ENCODE peak calls at places on chromosomes 2 and 18, in nine cellular contexts. B is GM12878, M is neural progenitor cell, E is mammary epithelial cell, O is PC-9, Z is MM.1S, F is PC-3, K is GM23248, L is endothelial cell of umbilical vein. N is an unnamed sample. For H3K36me3, the result is how much of the 10 kb centered on the place peaks cover.

GRCh38 chr2:49029406-49029805 is 124.9 kb downstream of the FSHR start:
- DNase-seq in B (no peak), M (peak), E (no peak), O (no peak), Z (no peak), F (no peak), K (no peak), L (no peak), N (no peak)

GRCh38 chr18:2985628-2986027 is 27.3 kb downstream of the LPIN2 start:
- DNase-seq in B (no peak), M (no peak), E (peak), O (no peak), Z (peak), F (peak), K (peak), L (peak), N (peak)

GRCh38 chr2:136118819-136119716 is 1.1 kb upstream of the CXCR4 start:
- DNase-seq in B (no peak), M (peak), E (no peak), O (no peak), Z (peak), F (no peak), K (no peak), L (no peak), N (no peak)

GRCh38 chr2:72718906-72719305 is 106.9 kb downstream of the EXOC6B start:
- DNase-seq in B (no peak), M (no peak), E (no peak), O (no peak), Z (no peak), F (peak), K (no peak), L (peak), N (no peak)

GRCh38 chr2:2265747-2266259 is 65.3 kb downstream of the MYT1L start:
- DNase-seq in B (no peak), M (no peak), E (no peak), O (no peak), Z (no peak), F (no peak), K (no peak), L (no peak), N (no peak)

GRCh38 chr18:24027156-24027555 is 12.6 kb downstream of the TTC39C start:
- DNase-seq in B (no peak), M (no peak), E (peak), O (peak), Z (no peak), F (peak), K (peak), L (no peak), N (peak)

GRCh38 chr2:118860506-118860905 is 13.1 kb upstream of the EN1 start:
- DNase-seq in B (no peak), M (no peak), E (no peak), O (peak), Z (no peak), F (peak), K (no peak), L (no peak), N (no peak)

GRCh38 chr2:238970553-238971081 is 122.7 kb downstream of the TWIST2 start:
- DNase-seq in B (no peak), M (peak), E (peak), O (no peak), Z (peak), F (peak), K (peak), L (peak), N (peak)

GRCh38 chr2:133424876-133425275 is 143.4 kb downstream of the NCKAP5 start:
- DNase-seq in B (no peak), M (no peak), E (peak), O (no peak), Z (no peak), F (no peak), K (peak), L (no peak), N (peak)

DNA sequence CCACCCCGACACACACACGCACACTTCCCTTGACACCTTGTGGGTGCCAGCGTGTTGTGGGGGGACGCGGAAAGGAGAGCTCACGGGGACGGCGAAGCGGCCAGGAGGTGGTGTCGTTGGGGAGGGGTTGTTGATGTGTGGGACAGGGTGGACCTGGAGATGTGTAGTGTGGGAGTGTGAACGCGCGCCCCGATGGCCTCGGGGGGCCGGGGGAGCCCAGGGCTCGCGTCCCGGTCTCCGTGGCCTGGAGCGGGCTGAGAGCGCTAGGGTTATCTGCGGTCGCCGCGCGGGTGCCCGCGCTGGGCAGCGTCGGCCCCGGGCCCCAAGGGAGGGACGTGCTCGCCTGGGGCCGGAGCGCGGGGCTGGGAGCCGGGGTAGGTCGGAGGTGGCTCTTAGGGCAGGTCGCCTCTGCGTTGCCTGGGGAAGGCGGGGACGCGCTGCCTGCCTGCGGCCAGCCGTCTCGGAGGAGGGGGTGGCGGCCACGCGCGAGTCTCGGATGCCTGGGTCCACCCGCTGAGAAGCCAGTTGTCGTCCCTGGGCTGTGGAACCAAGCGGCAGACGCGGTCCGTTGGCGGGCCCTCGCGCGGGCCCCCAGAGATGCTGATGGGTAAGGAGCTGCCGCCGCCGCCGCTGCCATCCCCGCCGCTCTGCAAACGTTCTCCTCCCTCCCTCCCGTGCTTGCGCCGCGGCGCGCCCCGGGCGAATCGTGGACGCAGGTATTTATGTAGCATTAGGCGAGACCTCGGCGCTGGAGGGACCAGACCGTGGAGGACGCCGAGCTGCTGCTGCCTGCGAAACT is 1.6 kb downstream of the KLHL29 start:
- DNase-seq in B (no peak), M (peak), E (peak), O (no peak), Z (no peak), F (peak), K (peak), L (peak), N (peak)
- TF ChIP-seq EZH2 in B (no peak), M (peak), E (no peak), O (no peak), Z (no peak), F (no peak), K (no peak), L (peak), N (peak)

GRCh38 chr18:51751901-51752300 is 554.4 kb upstream of the MEX3C start:
- DNase-seq in B (no peak), M (no peak), E (peak), O (no peak), Z (no peak), F (no peak), K (peak), L (no peak), N (no peak)

GRCh38 chr18:51753365-51754057 is 556.0 kb upstream of the MEX3C start:
- DNase-seq in B (no peak), M (no peak), E (no peak), O (no peak), Z (no peak), F (no peak), K (no peak), L (no peak), N (no peak)

GRCh38 chr18:51762373-51762772 is 564.9 kb upstream of the MEX3C start:
- DNase-seq in B (no peak), M (no peak), E (no peak), O (no peak), Z (peak), F (no peak), K (no peak), L (no peak), N (no peak)

GRCh38 chr18:51757525-51757924 is 560.0 kb upstream of the MEX3C start:
- DNase-seq in B (no peak), M (no peak), E (no peak), O (no peak), Z (no peak), F (no peak), K (no peak), L (no peak), N (no peak)
- H3K36me3 ChIP-seq in B (under half), M (under half), E (under half), O (under half), Z (under half), F (under half), K (under half), L (under half), N (under half)

DNA sequence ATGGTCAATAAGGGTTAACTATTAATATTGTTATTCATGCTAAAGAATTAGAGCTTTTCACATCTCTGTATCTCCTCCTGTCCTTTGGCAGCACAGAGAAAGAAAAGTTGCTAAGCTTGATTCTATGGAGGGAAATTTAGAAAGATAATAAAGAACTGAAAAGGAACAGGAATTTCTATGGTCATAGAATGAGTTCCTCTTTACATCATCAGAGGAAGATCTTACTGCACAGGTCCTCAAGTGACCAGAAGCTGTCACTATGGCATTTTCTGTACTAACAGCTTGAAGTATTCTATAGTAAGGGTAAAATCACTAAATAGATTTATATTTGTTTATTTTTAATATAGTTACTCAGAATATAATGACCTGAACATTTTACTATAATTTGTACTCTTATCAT is 6.0 kb upstream of the PRKD3 start:
- DNase-seq in B (no peak), M (no peak), E (no peak), O (no peak), Z (no peak), F (no peak), K (no peak), L (no peak), N (no peak)
- TF ChIP-seq EZH2 in B (no peak), M (no peak), E (no peak), O (no peak), Z (no peak), F (no peak), K (no peak), L (no peak), N (no peak)

GRCh38 chr2:190920085-190920484 is 39.5 kb downstream of the GLS start:
- DNase-seq in B (no peak), M (no peak), E (no peak), O (no peak), Z (no peak), F (no peak), K (no peak), L (no peak), N (no peak)

GRCh38 chr2:190913725-190914124 is 33.1 kb downstream of the GLS start:
- DNase-seq in B (no peak), M (no peak), E (no peak), O (no peak), Z (no peak), F (no peak), K (no peak), L (no peak), N (no peak)

GRCh38 chr2:190912731-190913130 is 32.1 kb downstream of the GLS start:
- DNase-seq in B (no peak), M (no peak), E (no peak), O (no peak), Z (no peak), F (no peak), K (peak), L (no peak), N (peak)

GRCh38 chr2:190911813-190912212 is 31.2 kb downstream of the GLS start:
- DNase-seq in B (peak), M (no peak), E (no peak), O (no peak), Z (no peak), F (peak), K (no peak), L (no peak), N (peak)

DNA sequence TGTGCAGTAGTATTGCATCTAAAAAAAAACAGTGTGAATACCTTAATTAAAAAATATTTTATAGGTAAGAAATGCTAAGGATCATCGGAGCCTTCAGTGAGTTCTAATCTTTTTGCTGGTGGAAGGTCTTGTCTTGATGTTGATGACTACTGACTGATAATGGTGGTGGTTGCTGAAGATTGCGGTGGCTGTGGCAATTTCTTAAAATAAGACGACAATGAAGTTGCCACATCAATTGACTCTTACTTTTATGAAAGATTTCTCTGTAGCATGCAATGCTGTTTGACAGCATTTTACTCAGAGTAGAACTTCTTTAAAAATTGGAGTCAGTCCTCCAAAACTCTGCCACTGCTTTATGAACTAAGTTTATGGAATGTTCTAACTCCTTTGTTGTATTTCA is 36.2 kb downstream of the GLS start:
- DNase-seq in B (no peak), M (no peak), E (no peak), O (no peak), Z (no peak), F (no peak), K (no peak), L (no peak), N (no peak)
- H3K36me3 ChIP-seq in B (under half), M (under half), E (half or more), O (under half), Z (under half), F (half or more), K (half or more), L (under half), N (under half)

DNA sequence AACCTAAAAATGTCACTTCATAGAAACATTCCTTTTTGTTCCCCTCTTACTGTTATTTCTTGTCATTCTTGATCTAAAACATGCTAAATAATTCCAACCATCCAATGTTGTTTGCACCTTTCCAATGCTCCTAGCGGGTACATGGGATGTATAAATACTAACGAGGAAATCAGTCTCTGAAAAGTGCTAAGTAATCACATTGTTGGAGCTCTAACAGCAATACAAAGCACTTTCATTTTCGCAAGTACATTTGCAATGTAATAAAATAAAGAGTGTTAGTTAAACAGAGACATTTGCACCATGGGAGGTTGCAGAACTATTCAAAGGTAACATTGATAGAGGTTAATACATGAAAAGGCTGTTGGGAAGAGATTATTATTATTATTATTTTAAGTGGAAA is 286.2 kb upstream of the ACVR2A start:
- DNase-seq in B (no peak), M (no peak), E (no peak), O (no peak), Z (peak), F (no peak), K (no peak), L (no peak), N (no peak)
- TF ChIP-seq EZH2 in B (no peak), M (no peak), E (no peak), O (no peak), Z (no peak), F (no peak), K (no peak), L (no peak), N (no peak)